ENCODE peak calls at places on chromosomes 7 and 10, in four cellular contexts. K is prostate gland, F is esophagus muscularis mucosa, W is NB4. Y is an unnamed sample.
A peak's percentile ranks its signal among the peaks of the same experiment; 100 is the strongest.

GRCh38 chr10:35306852-35307251 is 29.5 kb upstream of the CCNY start:
- DNase-seq in W (no peak), K (peak; percentile 29), F (no peak), Y (no peak)

GRCh38 chr10:123096452-123096851 is 39.3 kb upstream of the HMX3 start:
- DNase-seq in K (no peak), F (no peak), W (no peak), Y (no peak)

GRCh38 chr7:94602181-94602580 is 53.8 kb downstream of the SGCE start:
- DNase-seq in F (no peak), K (no peak), W (no peak), Y (no peak)

GRCh38 chr10:35639021-35639521 is 3.0 kb downstream of the FZD8 start:
- DNase-seq in W (no peak), F (no peak), K (no peak), Y (no peak)

GRCh38 chr10:42785759-42786158 is 3.2 kb downstream of the BMS1 start:
- DNase-seq in F (no peak), K (no peak), W (no peak), Y (no peak)

GRCh38 chr10:68333058-68333395 is 299 bp upstream of the PBLD start:
- DNase-seq in K (no peak), W (no peak), F (no peak), Y (no peak)

GRCh38 chr10:86220626-86221025 is 146.0 kb downstream of the GRID1 start:
- DNase-seq in F (no peak), K (no peak), W (no peak), Y (no peak)

GRCh38 chr10:21989453-21990154 is 13.9 kb downstream of the DNAJC1 start:
- DNase-seq in F (no peak), W (peak; percentile 55), K (peak; percentile 30), Y (peak; percentile 71)

GRCh38 chr10:18650618-18651017 is 769 bp downstream of the NSUN6 start:
- DNase-seq in W (peak; percentile 9), K (no peak), F (no peak), Y (peak; percentile 60)

GRCh38 chr10:15120523-15120922 is 23.4 kb downstream of the RPP38 start:
- DNase-seq in W (no peak), K (no peak), F (no peak), Y (no peak)

GRCh38 chr7:138429577-138430250 is 30.3 kb upstream of the TRIM24 start:
- DNase-seq in K (no peak), F (no peak), W (no peak), Y (peak; percentile 12)

GRCh38 chr10:119166564-119166963 is 1.1 kb upstream of the SFXN4 start:
- DNase-seq in F (no peak), K (no peak), W (peak; percentile 53), Y (no peak)

GRCh38 chr7:98830972-98831548 is 38.8 kb downstream of the TMEM130 start:
- DNase-seq in F (no peak), K (no peak), W (no peak), Y (no peak)
- TF ChIP-seq POLR2A in F (no peak), K (no peak), W (no peak), Y (no peak)

GRCh38 chr7:114345494-114345893 is 69.1 kb upstream of the FOXP2 start:
- DNase-seq in K (no peak), F (no peak), W (no peak), Y (no peak)
- TF ChIP-seq POLR2A in K (no peak), F (no peak), W (no peak), Y (no peak)

GRCh38 chr10:79347894-79348639 is 798 bp downstream of the PPIF start:
- DNase-seq in K (peak; percentile 60), W (peak; percentile 92), F (no peak), Y (peak; percentile 77)
- TF ChIP-seq POLR2A in K (no peak), W (no peak), F (no peak), Y (no peak)

GRCh38 chr7:121313220-121313792 is 15.5 kb upstream of the WNT16 start:
- DNase-seq in F (no peak), K (no peak), W (no peak), Y (no peak)
- TF ChIP-seq POLR2A in F (no peak), K (no peak), W (no peak), Y (no peak)

GRCh38 chr7:24778543-24779282 is 21.4 kb upstream of the GSDME start:
- DNase-seq in K (no peak), F (peak; percentile 31), W (peak; percentile 72), Y (no peak)
- TF ChIP-seq POLR2A in K (no peak), F (no peak), W (no peak), Y (no peak)

DNA sequence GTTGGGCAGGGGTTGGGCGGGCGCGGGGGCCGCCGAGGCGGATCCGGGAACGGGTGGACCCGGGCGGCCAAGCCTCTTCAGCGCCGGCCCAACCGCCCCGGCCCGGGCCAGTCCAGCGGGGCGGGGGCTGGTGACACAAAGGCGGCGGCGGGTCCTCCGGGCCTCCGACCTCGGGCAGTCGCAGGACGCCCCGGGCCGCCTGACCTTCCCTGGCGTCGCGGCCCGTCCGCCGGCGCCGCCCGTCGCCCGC is 54.2 kb downstream of the METTL2B start:
- DNase-seq in W (no peak), F (no peak), K (no peak), Y (no peak)
- TF ChIP-seq POLR2A in W (peak; percentile 41), F (peak; percentile 10), K (no peak), Y (peak; percentile 44)

GRCh38 chr7:116528008-116528789 is 3.4 kb downstream of the CAV1 start:
- DNase-seq in F (no peak), K (no peak), W (no peak), Y (no peak)
- TF ChIP-seq POLR2A in F (no peak), K (no peak), W (no peak), Y (no peak)